ENCODE peak calls at places on chromosomes 7 and 10, in nine cellular contexts. Y is GM03348; Z is CD4-positive, alpha-beta memory T cell; U is GM10248; G is NCI-H1092; I is gastrocnemius medialis; C is activated CD4-positive, CD25-positive, alpha-beta regulatory T cell; X is MV-4-11; E is non-pigmented ciliary epithelial cell. M is an unnamed sample.

GRCh38 chr10:74406006-74406405 is 255.0 kb downstream of the ADK start:
- DNase-seq in Y (no peak), Z (no peak), U (no peak), G (no peak), I (no peak), C (no peak), X (peak), E (no peak), M (no peak)

GRCh38 chr7:152336754-152337368 is 98.9 kb downstream of the KMT2C start:
- DNase-seq in Y (peak), Z (peak), U (peak), G (peak), I (peak), C (no peak), X (peak), E (peak), M (no peak)

GRCh38 chr10:91582063-91582673 is 50.7 kb downstream of the PPP1R3C start:
- DNase-seq in Y (no peak), Z (no peak), U (no peak), G (no peak), I (peak), C (no peak), X (no peak), E (no peak), M (no peak)

GRCh38 chr10:11424456-11425287 is 186.8 kb downstream of the USP6NL start:
- DNase-seq in Y (peak), Z (no peak), U (peak), G (peak), I (no peak), C (no peak), X (peak), E (peak), M (no peak)

GRCh38 chr7:36906956-36907355 is 182.7 kb upstream of the AOAH start:
- DNase-seq in Y (no peak), Z (no peak), U (no peak), G (no peak), I (no peak), C (no peak), X (no peak), E (no peak), M (no peak)

GRCh38 chr10:128147669-128148068 is 21.4 kb upstream of the MKI67 start:
- DNase-seq in Y (peak), Z (no peak), U (no peak), G (no peak), I (no peak), C (no peak), X (no peak), E (peak), M (no peak)

GRCh38 chr7:105047932-105048331 is 33.9 kb downstream of the KMT2E start:
- DNase-seq in Y (no peak), Z (no peak), U (no peak), G (no peak), I (no peak), C (no peak), X (no peak), E (no peak), M (no peak)

GRCh38 chr7:108613147-108613948 is 43.7 kb downstream of the DNAJB9 start:
- DNase-seq in Y (peak), Z (peak), U (peak), G (peak), I (no peak), C (no peak), X (peak), E (no peak), M (no peak)

GRCh38 chr7:44149571-44150465 is 8.7 kb upstream of the MYL7 start:
- DNase-seq in Y (no peak), Z (no peak), U (no peak), G (no peak), I (no peak), C (no peak), X (no peak), E (no peak), M (no peak)

M was measured in mesothelial cell of epicardium.